ENCODE peak calls at places on chromosomes 7 and 10, in eight cellular contexts. P is H9; M is activated CD8-positive, alpha-beta memory T cell treated with anti-CD3 and anti-CD28 coated beads, Interleukin-2, amount 50 U/mL, for 4 hours; X is RWPE1; K is HS-5; T is glomerular endothelial cell; F is activated naive CD4-positive, alpha-beta T cell treated with anti-CD3 and anti-CD28 coated beads for 36 hours; H is Peyer's patch. S is an unnamed sample.

GRCh38 chr10:103394180-103394579 is 2.1 kb downstream of the ATP5MK start:
- DNase-seq in P (no peak), M (no peak), X (no peak), K (no peak), T (no peak), F (no peak), H (no peak), S (peak)

GRCh38 chr10:103192089-103192450 is 1.0 kb downstream of the NT5C2 start:
- DNase-seq in P (no peak), M (no peak), X (peak), K (no peak), T (no peak), F (peak), H (no peak), S (peak)

GRCh38 chr7:51128545-51129466 is 187.8 kb downstream of the COBL start:
- DNase-seq in P (no peak), M (no peak), X (no peak), K (no peak), T (no peak), F (no peak), H (no peak), S (no peak)

GRCh38 chr10:58014436-58014835 is 253.3 kb downstream of the IPMK start:
- DNase-seq in P (no peak), M (no peak), X (no peak), K (no peak), T (no peak), F (no peak), H (no peak), S (no peak)

GRCh38 chr7:126804604-126805003 is 448.1 kb downstream of the GRM8 start:
- DNase-seq in P (no peak), M (no peak), X (no peak), K (no peak), T (no peak), F (no peak), H (no peak), S (no peak)

GRCh38 chr10:23198940-23199767 is 7.0 kb downstream of the PTF1A start:
- DNase-seq in P (peak), M (no peak), X (no peak), K (no peak), T (no peak), F (no peak), H (no peak), S (no peak)

GRCh38 chr10:11276475-11276990 is 258.9 kb downstream of the CELF2 start:
- DNase-seq in P (no peak), M (no peak), X (no peak), K (no peak), T (no peak), F (no peak), H (no peak), S (no peak)

GRCh38 chr10:31129261-31129660 is 97.6 kb upstream of the ZNF438 start:
- DNase-seq in P (peak), M (no peak), X (no peak), K (no peak), T (no peak), F (no peak), H (no peak), S (no peak)

GRCh38 chr7:137360087-137360679 is 16.6 kb upstream of the PTN start:
- DNase-seq in P (no peak), M (no peak), X (no peak), K (no peak), T (no peak), F (no peak), H (no peak), S (no peak)

GRCh38 chr7:120740348-120740747 is 117.6 kb downstream of the TSPAN12 start:
- DNase-seq in P (no peak), M (no peak), X (no peak), K (no peak), T (peak), F (no peak), H (no peak), S (peak)

GRCh38 chr7:69747144-69747543 is 148.9 kb downstream of the AUTS2 start:
- DNase-seq in P (no peak), M (no peak), X (no peak), K (no peak), T (no peak), F (no peak), H (no peak), S (no peak)

GRCh38 chr10:101694056-101694673 is 805 bp downstream of the FBXW4 start:
- DNase-seq in P (peak), M (peak), X (peak), K (peak), T (no peak), F (peak), H (peak), S (peak)

GRCh38 chr10:48932831-48933670 is 6.6 kb downstream of the LRRC18 start:
- DNase-seq in P (peak), M (no peak), X (no peak), K (no peak), T (no peak), F (no peak), H (no peak), S (no peak)